ENCODE peak calls at places on chromosomes 13 and 19, in seven cellular contexts. R is A549, W is IMR-90, I is suprapubic skin, M is tibial nerve, X is stomach, O is breast epithelium. Z is an unnamed sample.

GRCh38 chr19:41821003-41821735 is 23.3 kb downstream of the LYPD4 start:
- DNase-seq in R (peak), W (peak), I (no peak), M (no peak), X (peak), O (no peak), Z (no peak)

GRCh38 chr13:74217816-74218215 is 83.6 kb upstream of the KLF12 start:
- DNase-seq in R (no peak), W (peak), I (no peak), M (no peak), X (no peak), O (no peak), Z (no peak)

GRCh38 chr13:97719759-97720158 is 233.7 kb upstream of the IPO5 start:
- DNase-seq in R (peak), W (no peak), I (no peak), M (no peak), X (no peak), O (no peak), Z (no peak)

GRCh38 chr13:94239135-94239534 is 240.3 kb downstream of the DCT start:
- DNase-seq in R (no peak), W (peak), I (no peak), M (no peak), X (no peak), O (no peak), Z (no peak)

GRCh38 chr19:33492951-33493350 is 28.6 kb downstream of the PEPD start:
- DNase-seq in R (no peak), W (no peak), I (no peak), M (no peak), X (no peak), O (no peak), Z (no peak)

GRCh38 chr19:15815306-15815705 is at the start of gene OR10H1:
- DNase-seq in R (no peak), W (no peak), I (no peak), M (no peak), X (no peak), O (no peak), Z (no peak)

GRCh38 chr19:15820646-15821045 is 5.2 kb upstream of the OR10H1 start:
- DNase-seq in R (no peak), W (no peak), I (no peak), M (no peak), X (no peak), O (no peak), Z (no peak)

GRCh38 chr13:109000207-109000606 is 370.8 kb downstream of the MYO16 start:
- DNase-seq in R (no peak), W (no peak), I (no peak), M (no peak), X (no peak), O (no peak), Z (no peak)

GRCh38 chr19:51971624-51972023 is 15.0 kb downstream of the ZNF350 start:
- DNase-seq in R (peak), W (peak), I (no peak), M (no peak), X (no peak), O (no peak), Z (no peak)

GRCh38 chr13:35475960-35476943 is at the start of gene MAB21L1:
- DNase-seq in R (no peak), W (peak), I (peak), M (peak), X (peak), O (peak), Z (no peak)

GRCh38 chr19:12783849-12784393 is 7.4 kb upstream of the JUNB start:
- DNase-seq in R (peak), W (no peak), I (no peak), M (no peak), X (no peak), O (peak), Z (no peak)

GRCh38 chr19:6030214-6030507 is 52.2 kb upstream of the RANBP3 start:
- DNase-seq in R (no peak), W (peak), I (no peak), M (no peak), X (no peak), O (no peak), Z (no peak)

GRCh38 chr19:4585556-4585955 is 26.1 kb upstream of the SEMA6B start:
- DNase-seq in R (no peak), W (no peak), I (no peak), M (no peak), X (no peak), O (no peak), Z (no peak)

GRCh38 chr19:4781851-4782250 is 9.7 kb upstream of the FEM1A start:
- DNase-seq in R (no peak), W (no peak), I (no peak), M (no peak), X (no peak), O (no peak), Z (no peak)

GRCh38 chr13:20492641-20493040 is 33.0 kb downstream of the CRYL1 start:
- DNase-seq in R (peak), W (peak), I (no peak), M (no peak), X (no peak), O (no peak), Z (no peak)

GRCh38 chr19:47124937-47125668 is 5.5 kb upstream of the SAE1 start:
- DNase-seq in R (peak), W (peak), I (no peak), M (no peak), X (no peak), O (no peak), Z (no peak)

GRCh38 chr19:23882493-23882892 is 32.2 kb upstream of the ZNF726 start:
- DNase-seq in R (peak), W (no peak), I (no peak), M (no peak), X (peak), O (no peak), Z (no peak)

GRCh38 chr13:104011505-104012270 is 945.5 kb upstream of the SLC10A2 start:
- DNase-seq in R (no peak), W (no peak), I (no peak), M (no peak), X (peak), O (no peak), Z (no peak)

GRCh38 chr19:6260912-6261636 is 18.7 kb downstream of the MLLT1 start:
- DNase-seq in R (peak), W (peak), I (no peak), M (no peak), X (peak), O (no peak), Z (no peak)

GRCh38 chr19:37692956-37693660 is 26.5 kb downstream of the ZNF607 start:
- DNase-seq in R (no peak), W (no peak), I (no peak), M (no peak), X (no peak), O (no peak), Z (no peak)

GRCh38 chr19:37695144-37695899 is 24.2 kb downstream of the ZNF607 start:
- DNase-seq in R (no peak), W (no peak), I (no peak), M (no peak), X (no peak), O (no peak), Z (no peak)

GRCh38 chr19:37691881-37692504 is 27.6 kb downstream of the ZNF607 start:
- DNase-seq in R (no peak), W (peak), I (peak), M (peak), X (peak), O (peak), Z (no peak)
- TF ChIP-seq POLR2A in R (no peak), W (peak), I (no peak), M (peak), X (no peak), O (no peak), Z (no peak)

GRCh38 chr13:105342421-105342820 is 1193.0 kb downstream of the EFNB2 start:
- DNase-seq in R (no peak), W (peak), I (no peak), M (no peak), X (no peak), O (no peak), Z (no peak)

GRCh38 chr13:105345116-105345515 is 1190.3 kb downstream of the EFNB2 start:
- DNase-seq in R (no peak), W (no peak), I (no peak), M (no peak), X (no peak), O (no peak), Z (no peak)

GRCh38 chr13:105341758-105342157 is 1193.7 kb downstream of the EFNB2 start:
- DNase-seq in R (no peak), W (no peak), I (no peak), M (no peak), X (no peak), O (no peak), Z (no peak)

GRCh38 chr13:105341256-105341655 is 1194.2 kb downstream of the EFNB2 start:
- DNase-seq in R (no peak), W (no peak), I (no peak), M (no peak), X (no peak), O (no peak), Z (no peak)

DNA sequence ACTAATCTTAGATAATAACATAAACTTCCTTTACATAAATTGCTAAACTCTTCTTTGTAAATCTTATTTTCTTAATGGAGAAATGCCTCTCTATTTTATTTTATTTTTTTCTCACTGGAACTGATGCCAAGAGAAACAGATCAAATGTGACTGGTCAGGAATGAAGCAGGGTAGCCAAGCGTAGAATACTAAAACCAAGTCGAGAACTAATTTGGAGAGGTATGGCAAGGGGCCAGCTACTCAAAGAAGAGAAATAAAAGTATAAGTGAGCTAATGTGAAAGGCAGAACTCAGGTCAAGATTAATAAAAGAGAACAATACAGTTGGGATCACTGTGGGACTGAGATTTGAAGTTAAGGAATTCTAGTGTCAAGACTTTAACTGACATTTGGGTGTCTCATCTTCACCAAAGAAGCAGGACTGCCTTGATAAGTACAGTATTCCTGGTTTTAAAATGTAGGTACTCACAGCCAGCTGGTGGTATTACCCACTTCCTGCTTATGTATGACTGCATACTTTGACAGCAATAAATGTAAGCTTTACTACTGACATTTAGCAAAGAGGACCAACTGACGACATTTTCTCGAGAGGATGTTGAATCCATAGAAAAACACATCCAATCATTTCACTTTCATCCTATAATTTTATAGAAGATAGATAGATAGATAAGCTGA is 1192.2 kb downstream of the EFNB2 start:
- DNase-seq in R (no peak), W (peak), I (no peak), M (no peak), X (no peak), O (no peak), Z (no peak)
- H3K27ac ChIP-seq in R (no peak), W (no peak), I (no peak), M (no peak), X (no peak), O (no peak), Z (no peak)

GRCh38 chr19:10388957-10389356 is 8.6 kb upstream of the TYK2 start:
- DNase-seq in R (peak), W (peak), I (peak), M (peak), X (peak), O (peak), Z (no peak)
- TF ChIP-seq POLR2A in R (no peak), W (no peak), I (no peak), M (no peak), X (no peak), O (no peak), Z (no peak)

GRCh38 chr13:67186985-67187569 is 43.1 kb downstream of the PCDH9 start:
- DNase-seq in R (peak), W (no peak), I (no peak), M (no peak), X (no peak), O (no peak), Z (no peak)
- H3K27ac ChIP-seq in R (peak), W (no peak), I (no peak), M (no peak), X (no peak), O (no peak), Z (no peak)

GRCh38 chr19:11594084-11594483 is 3.2 kb upstream of the ZNF627 start:
- DNase-seq in R (no peak), W (no peak), I (no peak), M (no peak), X (no peak), O (no peak), Z (no peak)

GRCh38 chr19:11587302-11587972 is 9.8 kb upstream of the ZNF627 start:
- DNase-seq in R (peak), W (peak), I (peak), M (peak), X (peak), O (peak), Z (no peak)

DNA sequence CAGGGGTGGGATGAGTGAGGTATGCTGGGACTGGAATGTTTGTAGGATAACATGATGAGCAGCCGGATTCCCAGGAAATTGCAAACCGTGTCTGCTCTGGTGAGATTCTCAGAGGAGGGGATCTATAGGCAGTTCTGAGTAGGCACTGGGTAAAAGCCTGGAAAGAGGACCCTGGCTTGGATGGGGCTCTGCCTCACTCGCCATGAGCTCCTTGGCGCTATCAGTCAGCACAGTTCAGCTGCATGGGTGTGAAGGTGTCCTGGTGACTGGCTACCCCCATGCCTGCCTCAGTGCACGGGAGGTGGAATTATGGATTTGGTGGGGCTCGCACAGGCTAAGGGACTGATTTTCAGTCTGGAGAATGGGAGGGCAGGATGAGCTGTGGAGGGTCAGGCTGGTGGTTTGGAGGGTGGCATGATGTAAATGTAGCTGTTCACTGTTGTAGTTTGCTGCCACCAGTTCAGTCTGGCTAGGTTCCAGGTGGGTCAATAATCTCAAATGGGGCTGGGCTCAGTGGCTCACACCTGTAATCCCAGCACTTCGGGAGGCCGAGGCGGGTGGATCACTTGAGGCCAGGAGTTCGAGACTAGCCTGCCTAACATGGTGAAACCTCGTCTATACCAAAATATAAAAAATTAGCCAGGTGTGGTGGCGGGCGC is 9.2 kb upstream of the ZNF627 start:
- DNase-seq in R (no peak), W (no peak), I (no peak), M (no peak), X (no peak), O (no peak), Z (no peak)
- TF ChIP-seq POLR2A in R (no peak), W (no peak), I (no peak), M (no peak), X (no peak), O (no peak), Z (no peak)

DNA sequence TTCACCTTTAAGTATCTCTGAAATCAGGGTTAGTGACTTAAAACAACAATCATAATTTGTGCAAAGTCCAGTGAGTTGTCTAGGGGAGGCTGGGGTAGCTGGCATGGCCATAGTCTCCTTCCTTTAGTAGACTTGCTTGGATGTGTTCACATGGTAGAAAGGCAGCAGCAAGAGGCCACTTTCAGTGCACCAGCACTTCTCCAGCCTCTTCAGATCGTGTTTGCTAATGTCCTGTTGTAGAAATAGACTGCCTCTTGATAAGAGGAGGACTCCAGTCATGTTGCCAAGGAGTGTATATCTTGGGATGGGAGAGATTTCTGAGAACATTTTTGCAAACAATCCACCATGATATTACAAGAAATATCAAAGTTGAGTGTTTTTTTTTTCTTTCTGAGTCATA is 22.9 kb downstream of the WDFY2 start:
- DNase-seq in R (no peak), W (no peak), I (no peak), M (no peak), X (no peak), O (no peak), Z (no peak)
- H3K27ac ChIP-seq in R (no peak), W (no peak), I (no peak), M (no peak), X (no peak), O (no peak), Z (no peak)

DNA sequence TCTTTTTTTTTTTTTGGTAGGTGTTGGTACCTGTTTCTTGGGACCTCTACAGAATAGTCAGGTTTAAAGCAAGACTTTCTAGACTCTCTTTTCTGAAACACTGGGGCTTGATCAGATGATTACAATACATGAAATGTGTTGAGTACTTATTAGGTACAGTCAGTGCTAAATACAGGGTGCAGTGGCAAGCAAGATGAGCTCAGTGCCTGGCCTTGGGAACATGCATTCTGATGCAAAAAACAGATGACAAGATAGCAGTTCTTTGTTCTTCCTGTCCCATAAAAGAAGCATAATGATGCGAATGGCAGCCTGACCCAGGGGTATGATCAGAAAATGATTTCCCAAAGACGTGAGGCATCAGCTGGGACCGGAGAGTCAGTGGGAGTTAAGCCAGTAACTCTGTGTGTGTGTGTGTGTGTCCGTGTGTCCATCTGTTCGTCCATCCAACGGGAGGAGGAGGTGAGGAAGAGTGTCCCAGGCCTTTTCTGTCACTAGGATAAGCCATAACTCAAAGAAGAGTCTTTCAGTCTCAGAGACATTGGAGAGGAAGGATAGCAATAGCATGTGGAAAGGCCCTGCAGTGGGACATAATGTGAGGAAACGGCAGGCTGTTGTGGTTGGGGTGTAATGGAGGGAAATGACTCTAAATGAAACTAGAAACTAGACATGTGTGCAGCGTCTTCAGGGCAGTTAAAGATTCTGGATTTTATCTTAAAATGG is 32.2 kb downstream of the SLAIN1 start:
- DNase-seq in R (no peak), W (no peak), I (no peak), M (no peak), X (no peak), O (no peak), Z (no peak)
- TF ChIP-seq POLR2A in R (no peak), W (no peak), I (no peak), M (no peak), X (no peak), O (no peak), Z (no peak)

GRCh38 chr19:18996351-18996750 is 37.0 kb downstream of the SUGP2 start:
- DNase-seq in R (no peak), W (no peak), I (no peak), M (no peak), X (no peak), O (no peak), Z (no peak)

GRCh38 chr19:18996796-18997394 is 36.4 kb downstream of the SUGP2 start:
- DNase-seq in R (no peak), W (no peak), I (no peak), M (no peak), X (no peak), O (no peak), Z (no peak)

GRCh38 chr19:18998276-18998675 is 35.0 kb downstream of the SUGP2 start:
- DNase-seq in R (no peak), W (no peak), I (no peak), M (no peak), X (no peak), O (no peak), Z (no peak)

GRCh38 chr19:18999896-19000620 is 33.3 kb downstream of the SUGP2 start:
- DNase-seq in R (peak), W (peak), I (no peak), M (no peak), X (no peak), O (no peak), Z (no peak)

GRCh38 chr19:18999016-18999758 is 34.1 kb downstream of the SUGP2 start:
- DNase-seq in R (no peak), W (peak), I (no peak), M (no peak), X (no peak), O (no peak), Z (no peak)
- H3K27ac ChIP-seq in R (no peak), W (no peak), I (no peak), M (no peak), X (no peak), O (no peak), Z (no peak)

DNA sequence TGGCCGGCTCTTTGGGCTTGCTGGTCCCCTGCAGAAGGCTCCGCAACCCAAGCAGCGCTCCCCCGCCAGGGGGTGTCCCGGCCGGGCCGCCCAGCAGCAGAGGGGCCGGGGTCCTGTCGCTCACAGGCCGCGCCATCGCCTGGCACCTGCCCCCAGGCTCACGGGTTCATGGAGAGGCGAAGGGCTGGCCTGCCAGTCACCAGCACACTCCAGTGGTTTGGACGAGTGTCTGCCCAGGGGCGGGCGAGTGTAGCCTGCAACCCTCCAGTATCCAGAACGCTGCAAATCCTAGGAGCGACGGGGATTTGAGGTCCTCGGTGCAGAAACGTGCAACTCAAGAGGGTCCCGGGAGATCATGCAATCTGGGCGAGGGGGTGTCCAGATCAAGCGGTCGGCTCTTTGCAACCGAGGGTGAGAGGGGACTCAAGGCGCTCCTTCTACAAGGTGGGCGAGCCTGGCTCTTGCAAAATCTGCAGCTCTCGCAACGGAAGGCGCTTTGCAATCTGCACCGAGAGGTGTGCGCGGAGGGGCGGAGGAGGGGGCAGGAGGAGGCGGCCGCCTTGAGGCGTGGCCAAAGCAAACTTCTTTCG is at the start of gene DBP:
- DNase-seq in R (peak), W (no peak), I (no peak), M (no peak), X (peak), O (peak), Z (no peak)
- TF ChIP-seq POLR2A in R (no peak), W (no peak), I (no peak), M (no peak), X (no peak), O (no peak), Z (no peak)

Z was measured in vagina.